ENCODE peak calls at places on chromosomes 6 and 20, in four cellular contexts. P is osteocyte; K is effector CD4-positive, alpha-beta T cell; Z is lung. Y is an unnamed sample.

GRCh38 chr20:51926670-51927305 is 124.5 kb upstream of the SALL4 start:
- DNase-seq in K (no peak), P (no peak), Z (no peak), Y (no peak)

GRCh38 chr6:160912411-160912810 is 79.2 kb upstream of the MAP3K4 start:
- DNase-seq in K (no peak), P (no peak), Z (no peak), Y (no peak)

GRCh38 chr6:11853678-11854417 is 75.2 kb upstream of the ADTRP start:
- DNase-seq in P (no peak), Z (no peak), K (no peak), Y (no peak)

GRCh38 chr6:149935246-149935645 is 6.6 kb upstream of the ULBP2 start:
- DNase-seq in P (no peak), K (no peak), Z (no peak), Y (peak)

GRCh38 chr6:3393796-3394195 is 63.1 kb downstream of the SLC22A23 start:
- DNase-seq in K (no peak), P (no peak), Z (no peak), Y (no peak)

GRCh38 chr6:25280617-25280990 is 1.4 kb downstream of the CARMIL1 start:
- DNase-seq in P (no peak), K (no peak), Z (no peak), Y (no peak)

GRCh38 chr6:3291987-3292386 is 33.2 kb downstream of the PSMG4 start:
- DNase-seq in Z (no peak), K (no peak), P (no peak), Y (no peak)

GRCh38 chr6:17622144-17622543 is 22.0 kb downstream of the FAM8A1 start:
- DNase-seq in K (no peak), Z (no peak), P (no peak), Y (no peak)

GRCh38 chr6:169619650-169620049 is 82.2 kb downstream of the WDR27 start:
- DNase-seq in P (no peak), Z (no peak), K (no peak), Y (no peak)

GRCh38 chr6:137571854-137572253 is 77.7 kb upstream of the OLIG3 start:
- DNase-seq in K (peak), P (no peak), Z (peak), Y (no peak)

GRCh38 chr6:152461556-152461955 is 175.6 kb downstream of the SYNE1 start:
- DNase-seq in K (no peak), P (no peak), Z (no peak), Y (no peak)

GRCh38 chr20:44776977-44777376 is 31.3 kb downstream of the KCNK15 start:
- DNase-seq in P (no peak), K (no peak), Z (no peak), Y (peak)

GRCh38 chr20:39706089-39706721 is 744.1 kb downstream of the DHX35 start:
- DNase-seq in P (no peak), Z (no peak), K (no peak), Y (no peak)

GRCh38 chr6:136723780-136724179 is 68.5 kb downstream of the MAP3K5 start:
- DNase-seq in P (no peak), Z (no peak), K (peak), Y (no peak)

GRCh38 chr6:7617954-7618764 is 28.2 kb downstream of the SNRNP48 start:
- DNase-seq in K (no peak), Z (peak), P (no peak), Y (peak)

GRCh38 chr6:122778961-122779671 is 400 bp upstream of the FABP7 start:
- DNase-seq in K (no peak), Z (no peak), P (no peak), Y (peak)